ENCODE peak calls at places on chromosomes 7 and 10, in nine cellular contexts. W is GM23338, K is fibroblast of the aortic adventitia, D is endothelial cell, A is left ventricle myocardium inferior, R is RWPE1, S is progenitor cell of endocrine pancreas, O is PC-3, Q is cardiac muscle cell. E is an unnamed sample.

GRCh38 chr7:80385512-80385911 is 126.4 kb downstream of the GNAT3 start:
- DNase-seq in S (no peak), R (no peak), D (no peak), A (no peak), O (no peak), W (no peak), K (no peak), Q (no peak), E (no peak)

GRCh38 chr10:4941540-4942330 is 21.5 kb upstream of the AKR1C1 start:
- DNase-seq in W (no peak), A (no peak), D (no peak), O (peak), R (no peak), Q (no peak), S (no peak), K (peak), E (no peak)

GRCh38 chr7:36076073-36076472 is 77.0 kb upstream of the EEPD1 start:
- DNase-seq in Q (no peak), R (no peak), W (no peak), A (no peak), K (no peak), S (no peak), O (no peak), D (no peak), E (no peak)

GRCh38 chr7:332646-333398 is 42.9 kb downstream of the FOXL3 start:
- DNase-seq in Q (peak), W (peak), R (peak), A (peak), K (peak), D (peak), O (peak), S (peak), E (peak)

GRCh38 chr7:101691822-101692384 is 62.8 kb upstream of the MYL10 start:
- DNase-seq in Q (no peak), R (no peak), W (no peak), S (no peak), A (no peak), K (no peak), O (no peak), D (peak), E (no peak)

GRCh38 chr7:78542551-78542950 is 744.0 kb downstream of the PHTF2 start:
- DNase-seq in K (no peak), R (no peak), O (no peak), D (no peak), W (no peak), S (no peak), Q (no peak), A (no peak), E (no peak)

GRCh38 chr7:4951903-4952636 is 6.9 kb downstream of the MMD2 start:
- DNase-seq in R (no peak), W (peak), Q (peak), K (peak), S (peak), D (peak), O (peak), A (no peak), E (no peak)

GRCh38 chr7:131327049-131327625 is 539 bp upstream of the MKLN1 start:
- DNase-seq in D (peak), A (no peak), S (no peak), Q (peak), R (peak), K (peak), O (peak), W (peak), E (no peak)

GRCh38 chr10:24331457-24331856 is 122.5 kb downstream of the KIAA1217 start:
- DNase-seq in O (peak), R (peak), D (no peak), Q (no peak), A (peak), K (peak), S (no peak), W (peak), E (peak)

GRCh38 chr7:157432541-157432956 is 95.7 kb downstream of the DNAJB6 start:
- DNase-seq in Q (no peak), O (peak), R (peak), A (no peak), K (peak), S (no peak), D (peak), W (peak), E (no peak)

GRCh38 chr7:83475403-83475802 is 173.5 kb downstream of the SEMA3E start:
- DNase-seq in S (no peak), K (no peak), A (no peak), D (peak), R (no peak), W (peak), Q (no peak), O (peak), E (no peak)

GRCh38 chr7:73679709-73680108 is 3.5 kb downstream of the DNAJC30 start:
- DNase-seq in W (no peak), K (no peak), A (no peak), Q (no peak), R (no peak), D (no peak), O (no peak), S (no peak), E (no peak)

GRCh38 chr7:157405501-157405900 is 68.7 kb downstream of the DNAJB6 start:
- DNase-seq in R (no peak), A (no peak), K (no peak), W (no peak), D (no peak), S (no peak), Q (no peak), O (no peak), E (no peak)

GRCh38 chr7:36406156-36406555 is 16.5 kb downstream of the ANLN start:
- DNase-seq in K (peak), W (peak), Q (no peak), R (no peak), A (no peak), D (no peak), S (no peak), O (no peak), E (no peak)

GRCh38 chr10:53140516-53140915 is 367.9 kb upstream of the MBL2 start:
- DNase-seq in K (peak), R (no peak), S (no peak), O (peak), A (no peak), D (no peak), Q (no peak), W (no peak), E (no peak)

GRCh38 chr10:6162589-6163356 is 40.0 kb upstream of the PFKFB3 start:
- DNase-seq in O (no peak), S (no peak), W (peak), A (no peak), K (peak), Q (peak), R (no peak), D (no peak), E (no peak)

GRCh38 chr7:66145404-66145843 is 30.8 kb downstream of the CRCP start:
- DNase-seq in S (no peak), Q (peak), W (no peak), D (no peak), K (peak), O (no peak), R (no peak), A (peak), E (peak)

GRCh38 chr10:91541481-91541880 is 91.4 kb downstream of the PPP1R3C start:
- DNase-seq in K (no peak), R (no peak), O (no peak), D (no peak), Q (no peak), W (no peak), S (no peak), A (no peak), E (no peak)

GRCh38 chr7:90169891-90170290 is 15.6 kb downstream of the STEAP1 start:
- DNase-seq in Q (no peak), A (no peak), W (no peak), S (no peak), O (no peak), R (no peak), K (no peak), D (no peak), E (no peak)

GRCh38 chr10:7260412-7260900 is 150.4 kb downstream of the SFMBT2 start:
- DNase-seq in O (peak), R (peak), S (no peak), W (peak), D (peak), Q (peak), K (peak), A (peak), E (no peak)

GRCh38 chr10:15152556-15152955 is 15.9 kb downstream of the NMT2 start:
- DNase-seq in S (no peak), Q (no peak), O (no peak), W (no peak), D (no peak), A (no peak), K (no peak), R (no peak), E (no peak)

GRCh38 chr7:129480674-129481363 is 21.5 kb upstream of the SMKR1 start:
- DNase-seq in Q (no peak), A (no peak), R (no peak), D (no peak), S (no peak), O (no peak), K (no peak), W (no peak), E (no peak)

GRCh38 chr10:21173964-21174669 is 277.0 kb upstream of the NEBL start:
- DNase-seq in W (peak), K (no peak), S (peak), R (peak), A (peak), D (peak), Q (peak), O (peak), E (peak)

GRCh38 chr7:74544706-74545469 is 91.2 kb downstream of the GTF2IRD1 start:
- DNase-seq in D (peak), R (peak), A (no peak), K (peak), Q (peak), S (no peak), O (peak), W (peak), E (no peak)

GRCh38 chr10:8365935-8366911 is 311.7 kb downstream of the GATA3 start:
- DNase-seq in O (peak), S (no peak), R (peak), K (peak), D (no peak), W (no peak), Q (no peak), A (no peak), E (no peak)

GRCh38 chr7:31926991-31927584 is 143.1 kb downstream of the PDE1C start:
- DNase-seq in S (no peak), A (no peak), R (no peak), W (no peak), D (no peak), O (no peak), Q (no peak), K (no peak), E (no peak)

GRCh38 chr10:14399641-14400040 is 68.9 kb upstream of the FRMD4A start:
- DNase-seq in S (no peak), O (no peak), K (no peak), A (no peak), W (no peak), Q (no peak), D (no peak), R (no peak), E (no peak)

GRCh38 chr10:96133135-96133534 is 3.0 kb downstream of the ZNF518A start:
- DNase-seq in D (no peak), R (peak), A (no peak), S (no peak), W (no peak), K (peak), O (peak), Q (no peak), E (no peak)

GRCh38 chr7:135253851-135254815 is 20.5 kb downstream of the STRA8 start:
- DNase-seq in A (peak), K (peak), O (peak), S (no peak), R (peak), Q (peak), D (peak), W (no peak), E (peak)

GRCh38 chr10:46030091-46030937 is at the start of gene NCOA4:
- DNase-seq in O (peak), W (peak), Q (peak), D (peak), S (peak), K (peak), R (peak), A (peak), E (peak)
- TF ChIP-seq CTCF in O (peak), W (peak), Q (peak), D (peak), S (peak), K (peak), R (peak), A (peak), E (peak)

DNA sequence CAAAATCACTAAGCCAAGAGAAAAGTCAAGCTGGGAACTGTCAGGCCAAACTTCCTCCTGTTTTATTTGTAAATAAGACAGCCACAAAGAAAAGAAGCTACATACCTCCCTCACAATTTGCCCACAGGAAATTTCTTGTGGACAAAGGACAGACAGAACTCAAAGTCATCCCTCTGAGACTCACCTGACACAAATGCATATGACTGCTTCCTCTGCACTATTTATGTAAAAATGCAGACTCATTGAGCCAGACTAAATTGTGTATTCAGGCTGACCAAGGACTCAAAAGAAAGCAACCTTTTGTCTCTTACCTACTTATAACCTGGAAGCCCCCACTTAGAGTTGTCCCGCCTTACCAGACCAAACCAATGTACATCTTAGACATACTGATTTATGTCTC is 11.8 kb downstream of the TOMM7 start:
- DNase-seq in W (peak), D (no peak), K (no peak), Q (no peak), O (no peak), A (no peak), R (no peak), S (no peak), E (no peak)
- TF ChIP-seq CTCF in W (no peak), D (no peak), K (no peak), Q (no peak), O (no peak), A (no peak), R (no peak), S (no peak), E (no peak)

DNA sequence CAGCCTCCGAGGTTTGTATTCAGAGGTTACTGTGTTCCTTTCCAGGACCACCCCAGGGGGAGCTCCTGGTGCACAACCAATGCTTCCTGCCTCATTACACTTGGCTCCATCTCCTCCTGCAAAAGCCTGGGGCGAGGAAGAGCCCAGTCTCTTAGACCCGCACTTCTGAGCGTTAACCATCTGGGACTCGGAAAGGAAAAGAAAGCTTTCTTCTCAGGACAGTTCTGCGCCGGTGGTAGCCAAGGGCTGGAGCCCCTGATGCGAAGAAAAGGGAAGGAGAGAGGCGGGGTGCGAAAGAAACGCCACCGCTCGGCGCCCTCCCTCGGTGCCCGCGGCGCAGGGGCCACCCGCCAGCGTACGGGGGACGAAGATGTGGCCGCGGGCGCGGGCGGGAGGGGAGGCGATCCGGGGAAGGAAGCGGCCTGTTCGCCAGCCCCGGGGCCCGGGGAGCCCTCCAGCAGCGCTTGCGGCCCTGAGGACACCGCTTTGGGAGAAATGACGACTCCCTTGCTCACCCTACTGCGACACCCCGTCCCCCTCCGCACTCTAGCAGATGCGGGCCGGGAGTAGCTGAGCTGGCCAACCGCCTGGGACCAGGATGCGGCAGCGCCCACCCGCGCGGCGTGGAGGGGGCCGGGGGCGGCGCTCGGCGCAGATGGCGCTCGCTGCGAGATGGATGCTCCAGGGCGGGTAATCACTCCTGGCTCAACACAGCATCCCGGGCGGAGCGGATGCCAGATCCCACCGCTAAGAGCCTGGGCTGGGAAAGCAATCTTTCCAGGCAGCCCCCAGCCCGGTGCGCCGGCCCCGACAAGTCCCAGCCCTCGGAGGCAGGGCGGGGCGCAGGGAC is 1.3 kb downstream of the NRCAM start:
- DNase-seq in R (peak), D (peak), O (no peak), S (peak), W (peak), A (no peak), K (peak), Q (peak), E (no peak)
- TF ChIP-seq CTCF in R (no peak), D (no peak), O (no peak), S (no peak), W (no peak), A (no peak), K (no peak), Q (peak), E (no peak)

GRCh38 chr7:40675741-40676140 is 540.9 kb downstream of the SUGCT start:
- DNase-seq in A (no peak), Q (no peak), D (no peak), R (no peak), W (no peak), K (no peak), O (no peak), S (no peak), E (no peak)

GRCh38 chr7:40676220-40676619 is 541.4 kb downstream of the SUGCT start:
- DNase-seq in Q (no peak), W (no peak), A (no peak), R (no peak), K (no peak), O (peak), S (no peak), D (no peak), E (no peak)

GRCh38 chr7:40682696-40683095 is 547.9 kb downstream of the SUGCT start:
- DNase-seq in D (no peak), R (no peak), W (no peak), K (peak), S (no peak), O (no peak), A (no peak), Q (no peak), E (no peak)

GRCh38 chr7:40680657-40681056 is 545.9 kb downstream of the SUGCT start:
- DNase-seq in O (peak), Q (no peak), S (no peak), W (peak), A (no peak), D (peak), R (peak), K (peak), E (no peak)
- TF ChIP-seq CTCF in O (peak), Q (peak), S (peak), W (peak), A (peak), D (peak), R (peak), K (peak), E (peak)

DNA sequence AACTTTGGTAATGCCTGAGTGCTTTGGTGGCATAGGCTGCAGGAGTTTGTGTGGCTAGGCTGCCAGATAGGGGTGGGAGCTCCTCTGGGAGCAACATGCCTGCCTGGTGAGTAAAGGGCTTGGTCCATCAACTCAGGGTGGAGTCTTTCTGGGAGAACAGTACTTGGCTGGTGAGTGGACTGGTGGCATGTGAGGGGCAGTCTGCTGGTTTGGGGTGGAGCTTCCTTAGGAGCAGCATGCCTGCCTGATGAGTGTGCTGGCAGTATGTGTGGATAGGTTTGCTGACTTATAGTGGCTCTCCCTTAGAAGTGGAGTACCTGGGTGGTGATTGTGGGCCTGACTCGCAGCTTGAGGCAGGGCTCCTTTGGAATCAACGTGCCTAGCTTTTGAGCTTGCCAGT is 34.9 kb upstream of the SRI start:
- DNase-seq in Q (no peak), K (peak), R (peak), W (no peak), O (peak), A (no peak), S (no peak), D (no peak), E (no peak)
- TF ChIP-seq CTCF in Q (no peak), K (no peak), R (no peak), W (no peak), O (no peak), A (no peak), S (no peak), D (no peak), E (no peak)

GRCh38 chr10:125000366-125001312 is 58.7 kb downstream of the ZRANB1 start:
- DNase-seq in K (no peak), O (no peak), A (peak), W (peak), D (no peak), R (no peak), Q (no peak), S (no peak), E (no peak)

GRCh38 chr10:125002423-125003145 is 60.7 kb downstream of the ZRANB1 start:
- DNase-seq in K (no peak), A (peak), S (no peak), O (no peak), D (no peak), R (no peak), W (no peak), Q (no peak), E (peak)

GRCh38 chr10:125002044-125002422 is 60.1 kb downstream of the ZRANB1 start:
- DNase-seq in Q (no peak), D (no peak), R (no peak), K (no peak), S (no peak), O (no peak), A (peak), W (no peak), E (no peak)

GRCh38 chr10:124999433-125000365 is 57.8 kb downstream of the ZRANB1 start:
- DNase-seq in W (no peak), A (peak), O (no peak), D (no peak), Q (no peak), S (no peak), K (peak), R (no peak), E (peak)

DNA sequence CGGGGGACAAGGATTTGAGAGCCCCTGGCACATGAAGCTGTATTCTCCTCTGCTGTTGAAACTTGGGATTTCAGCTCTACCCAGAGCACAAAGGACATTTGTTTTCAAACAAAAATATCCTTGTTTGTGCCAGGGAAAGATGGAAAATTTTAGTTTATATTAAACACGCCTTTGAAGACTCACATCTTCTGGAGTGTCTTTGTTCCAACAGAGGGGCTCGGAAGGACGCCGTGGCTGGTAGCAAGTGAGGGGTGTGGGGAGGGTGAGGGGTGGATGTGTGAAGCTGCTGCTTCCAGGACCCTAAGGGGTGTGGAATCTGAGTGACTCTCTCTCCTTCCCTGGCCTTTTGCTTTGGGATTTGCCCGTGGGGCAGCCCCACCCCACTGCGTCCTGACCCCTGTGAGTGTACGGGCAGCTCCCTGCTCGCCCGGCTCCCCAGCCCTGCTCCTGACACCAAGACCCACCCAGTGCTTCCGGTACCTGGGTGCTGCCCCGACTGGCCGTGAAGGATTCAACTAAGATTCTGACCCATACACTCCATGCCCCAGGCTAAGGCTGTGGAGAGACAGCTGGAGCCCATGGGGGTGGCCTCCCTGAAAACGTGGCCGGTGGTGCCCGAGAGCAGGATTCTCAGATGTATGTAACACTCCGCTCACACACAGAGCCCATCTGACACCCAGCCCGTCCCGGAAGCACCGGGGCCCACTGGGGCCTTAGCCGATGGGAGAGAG is 59.6 kb downstream of the ZRANB1 start:
- DNase-seq in D (no peak), R (peak), A (peak), Q (no peak), W (no peak), S (no peak), K (no peak), O (no peak), E (peak)
- TF ChIP-seq CTCF in D (no peak), R (no peak), A (no peak), Q (no peak), W (no peak), S (no peak), K (no peak), O (no peak), E (no peak)